ENCODE peak calls at places on chromosomes 16 and 17, in nine cellular contexts. A is HCT116, K is foreskin fibroblast, Z is heart right ventricle, U is tibial artery, F is psoas muscle, D is AG10803, I is tibial nerve, N is mucosa of descending colon. J is an unnamed sample.
A peak's percentile ranks its signal among the peaks of the same experiment; 100 is the strongest.

GRCh38 chr17:7838291-7839075 is 4.5 kb downstream of the KDM6B start:
- DNase-seq in A (no peak), K (peak; percentile 81), Z (no peak), U (peak; percentile 62), F (peak; percentile 74), D (peak; percentile 78), I (no peak), N (peak; percentile 74), J (no peak)

GRCh38 chr17:52376137-52376536 is 217.6 kb upstream of the CA10 start:
- DNase-seq in A (no peak), K (no peak), Z (no peak), U (no peak), F (no peak), D (no peak), I (no peak), N (no peak), J (no peak)

GRCh38 chr17:80887639-80888175 is 103.9 kb upstream of the CHMP6 start:
- DNase-seq in A (no peak), K (no peak), Z (no peak), U (no peak), F (peak; percentile 7), D (no peak), I (no peak), N (peak; percentile 28), J (no peak)

GRCh38 chr17:40498281-40499084 is 2.9 kb downstream of the TNS4 start:
- DNase-seq in A (no peak), K (peak; percentile 58), Z (no peak), U (no peak), F (no peak), D (no peak), I (no peak), N (no peak), J (no peak)

GRCh38 chr16:26672206-26672605 is 394.5 kb upstream of the C16orf82 start:
- DNase-seq in A (no peak), K (no peak), Z (no peak), U (no peak), F (no peak), D (no peak), I (no peak), N (no peak), J (no peak)

GRCh38 chr17:18860161-18860972 is 2.4 kb downstream of the PRPSAP2 start:
- DNase-seq in A (no peak), K (peak; percentile 38), Z (no peak), U (no peak), F (no peak), D (no peak), I (no peak), N (no peak), J (no peak)

GRCh38 chr17:32467949-32468348 is 18.8 kb upstream of the CDK5R1 start:
- DNase-seq in A (no peak), K (no peak), Z (no peak), U (no peak), F (no peak), D (no peak), I (no peak), N (no peak), J (no peak)

GRCh38 chr17:69523252-69523861 is 108.9 kb downstream of the MAP2K6 start:
- DNase-seq in A (peak; percentile 28), K (peak; percentile 78), Z (no peak), U (no peak), F (no peak), D (peak; percentile 73), I (peak; percentile 53), N (no peak), J (no peak)

GRCh38 chr17:6471531-6472465 is 27.5 kb downstream of the PIMREG start:
- DNase-seq in A (no peak), K (peak; percentile 76), Z (no peak), U (no peak), F (no peak), D (peak; percentile 50), I (no peak), N (no peak), J (no peak)

GRCh38 chr17:15263206-15263579 is 1.9 kb downstream of the PMP22 start:
- DNase-seq in A (no peak), K (peak; percentile 89), Z (peak; percentile 87), U (peak; percentile 98), F (peak; percentile 97), D (peak; percentile 91), I (peak; percentile 90), N (peak; percentile 85), J (peak; percentile 54)

GRCh38 chr16:68385371-68385770 is 62.9 kb downstream of the SMPD3 start:
- DNase-seq in A (no peak), K (no peak), Z (no peak), U (no peak), F (no peak), D (no peak), I (no peak), N (no peak), J (no peak)

GRCh38 chr17:15121426-15121825 is 143.7 kb downstream of the PMP22 start:
- DNase-seq in A (no peak), K (peak; percentile 95), Z (no peak), U (no peak), F (no peak), D (peak; percentile 94), I (no peak), N (no peak), J (no peak)

GRCh38 chr17:14123579-14124278 is 54.4 kb downstream of the COX10 start:
- DNase-seq in A (no peak), K (no peak), Z (no peak), U (no peak), F (no peak), D (no peak), I (no peak), N (no peak), J (no peak)

GRCh38 chr16:53769787-53770186 is 65.8 kb downstream of the FTO start:
- DNase-seq in A (no peak), K (no peak), Z (no peak), U (no peak), F (no peak), D (no peak), I (no peak), N (no peak), J (no peak)

GRCh38 chr16:23081675-23082119 is 67.6 kb downstream of the USP31 start:
- DNase-seq in A (no peak), K (peak; percentile 65), Z (no peak), U (no peak), F (no peak), D (peak; percentile 83), I (no peak), N (no peak), J (no peak)

GRCh38 chr16:28823291-28823718 is 506 bp downstream of the ATXN2L start:
- DNase-seq in A (no peak), K (no peak), Z (no peak), U (no peak), F (peak; percentile 59), D (no peak), I (no peak), N (peak; percentile 65), J (no peak)

GRCh38 chr17:66655861-66656260 is 179.1 kb upstream of the CACNG5 start:
- DNase-seq in A (no peak), K (peak; percentile 81), Z (no peak), U (no peak), F (no peak), D (peak; percentile 49), I (no peak), N (no peak), J (no peak)

GRCh38 chr16:89035698-89036570 is 57.7 kb upstream of the ACSF3 start:
- DNase-seq in A (no peak), K (no peak), Z (peak; percentile 6), U (no peak), F (no peak), D (no peak), I (no peak), N (peak; percentile 23), J (no peak)

GRCh38 chr17:74768069-74768762 is 7.9 kb downstream of the NAT9 start:
- DNase-seq in A (no peak), K (peak; percentile 85), Z (peak; percentile 68), U (peak; percentile 89), F (peak; percentile 88), D (peak; percentile 84), I (no peak), N (no peak), J (peak; percentile 89)

GRCh38 chr16:22098538-22099255 is 6.4 kb downstream of the VWA3A start:
- DNase-seq in A (peak; percentile 56), K (peak; percentile 72), Z (no peak), U (no peak), F (no peak), D (peak; percentile 49), I (no peak), N (no peak), J (no peak)

GRCh38 chr17:41663451-41664171 is 25.1 kb upstream of the EIF1 start:
- DNase-seq in A (no peak), K (no peak), Z (no peak), U (no peak), F (peak; percentile 16), D (no peak), I (no peak), N (peak; percentile 14), J (no peak)

GRCh38 chr16:87675111-87675510 is 72.8 kb downstream of the JPH3 start:
- DNase-seq in A (no peak), K (peak; percentile 22), Z (no peak), U (no peak), F (no peak), D (no peak), I (no peak), N (no peak), J (no peak)

GRCh38 chr16:4391635-4392381 is 20.2 kb downstream of the VASN start:
- DNase-seq in A (no peak), K (peak; percentile 29), Z (no peak), U (no peak), F (no peak), D (no peak), I (no peak), N (peak; percentile 39), J (no peak)

GRCh38 chr17:411416-412120 is 59.0 kb upstream of the RPH3AL start:
- DNase-seq in A (no peak), K (no peak), Z (no peak), U (no peak), F (no peak), D (no peak), I (no peak), N (no peak), J (no peak)
- H3K4me3 ChIP-seq in A (no peak overlapping the region), K (peak overlapping the region; percentile 92), Z (no peak overlapping the region), U (no peak overlapping the region), F (peak overlapping the region; percentile 97), D (no peak overlapping the region), I (no peak overlapping the region), N (no peak overlapping the region), J (no peak overlapping the region)

GRCh38 chr16:50273888-50274770 is 7.8 kb downstream of the ADCY7 start:
- DNase-seq in A (no peak), K (no peak), Z (no peak), U (peak; percentile 66), F (peak; percentile 59), D (no peak), I (no peak), N (peak; percentile 81), J (no peak)
- H3K4me3 ChIP-seq in A (no peak overlapping the region), K (no peak overlapping the region), Z (peak overlapping the region; percentile 4), U (peak overlapping the region; percentile 25), F (peak overlapping the region; percentile 30), D (no peak overlapping the region), I (peak overlapping the region; percentile 11), N (no peak overlapping the region), J (peak overlapping the region; percentile 34)

GRCh38 chr16:76176153-76176552 is 101.0 kb upstream of the CNTNAP4 start:
- DNase-seq in A (no peak), K (no peak), Z (no peak), U (no peak), F (no peak), D (no peak), I (no peak), N (no peak), J (no peak)
- H3K4me3 ChIP-seq in A (no peak overlapping the region), K (no peak overlapping the region), Z (no peak overlapping the region), U (no peak overlapping the region), F (no peak overlapping the region), D (no peak overlapping the region), I (no peak overlapping the region), N (no peak overlapping the region), J (no peak overlapping the region)

GRCh38 chr17:48644910-48645557 is 18.9 kb upstream of the HOXB9 start:
- DNase-seq in A (no peak), K (no peak), Z (no peak), U (no peak), F (no peak), D (no peak), I (no peak), N (no peak), J (no peak)
- H3K4me3 ChIP-seq in A (peak overlapping the region; percentile 96), K (no peak overlapping the region), Z (no peak overlapping the region), U (no peak overlapping the region), F (no peak overlapping the region), D (peak overlapping the region; percentile 67), I (no peak overlapping the region), N (peak overlapping the region; percentile 45), J (no peak overlapping the region)